ENCODE peak calls at places on chromosomes 16 and 17, in four cellular contexts. C, R, L and Q are unnamed samples.

GRCh38 chr17:40517286-40517662 is 15.9 kb upstream of the TNS4 start:
- DNase-seq in C (peak; percentile 71), R (no peak), L (no peak), Q (no peak)

GRCh38 chr17:66829386-66829864 is 5.5 kb upstream of the CACNG5 start:
- DNase-seq in C (peak; percentile 87), R (peak; percentile 79), L (peak; percentile 73), Q (peak; percentile 70)

GRCh38 chr17:74005790-74006189 is 197.7 kb upstream of the RPL38 start:
- DNase-seq in C (no peak), R (no peak), L (no peak), Q (no peak)

GRCh38 chr16:4982056-4982867 is 24.1 kb downstream of the SEC14L5 start:
- DNase-seq in C (no peak), R (no peak), L (no peak), Q (no peak)

GRCh38 chr17:59561042-59561441 is 4.4 kb upstream of the DHX40 start:
- DNase-seq in C (peak; percentile 68), R (no peak), L (peak; percentile 3), Q (no peak)

GRCh38 chr16:70523621-70524405 is at the start of gene SF3B3:
- DNase-seq in C (peak; percentile 79), R (peak; percentile 81), L (peak; percentile 24), Q (peak; percentile 71)

GRCh38 chr17:18230288-18231141 is 5.1 kb downstream of the LLGL1 start:
- DNase-seq in C (no peak), R (no peak), L (no peak), Q (no peak)

GRCh38 chr17:80455328-80455710 is 21.1 kb downstream of the NPTX1 start:
- DNase-seq in C (peak; percentile 84), R (no peak), L (peak; percentile 46), Q (no peak)

GRCh38 chr16:4933871-4934395 is 3.0 kb downstream of the PPL start:
- DNase-seq in C (no peak), R (no peak), L (no peak), Q (no peak)

GRCh38 chr16:73047221-73047535 is 750 bp downstream of the ZFHX3 start:
- DNase-seq in C (peak; percentile 88), R (no peak), L (peak; percentile 57), Q (no peak)

GRCh38 chr16:77962689-77963088 is 59.7 kb upstream of the CLEC3A start:
- DNase-seq in C (no peak), R (no peak), L (no peak), Q (no peak)

GRCh38 chr17:39098474-39099090 is 52.9 kb downstream of the PLXDC1 start:
- DNase-seq in C (peak; percentile 81), R (no peak), L (no peak), Q (no peak)

GRCh38 chr16:58018803-58019202 is 6.8 kb upstream of the MMP15 start:
- DNase-seq in C (peak; percentile 65), R (peak; percentile 69), L (no peak), Q (no peak)

GRCh38 chr17:6072611-6073010 is 2.4 kb downstream of the WSCD1 start:
- DNase-seq in C (no peak), R (no peak), L (no peak), Q (no peak)

GRCh38 chr16:48244080-48244862 is at the start of gene LONP2:
- DNase-seq in C (peak; percentile 95), R (peak; percentile 90), L (peak; percentile 85), Q (peak; percentile 72)
- H4K8ac ChIP-seq in C (peak within 1 kb of the TSS; percentile 0), R (no peak within 1 kb of the TSS), L (peak within 1 kb of the TSS; percentile 93), Q (no peak within 1 kb of the TSS)

DNA sequence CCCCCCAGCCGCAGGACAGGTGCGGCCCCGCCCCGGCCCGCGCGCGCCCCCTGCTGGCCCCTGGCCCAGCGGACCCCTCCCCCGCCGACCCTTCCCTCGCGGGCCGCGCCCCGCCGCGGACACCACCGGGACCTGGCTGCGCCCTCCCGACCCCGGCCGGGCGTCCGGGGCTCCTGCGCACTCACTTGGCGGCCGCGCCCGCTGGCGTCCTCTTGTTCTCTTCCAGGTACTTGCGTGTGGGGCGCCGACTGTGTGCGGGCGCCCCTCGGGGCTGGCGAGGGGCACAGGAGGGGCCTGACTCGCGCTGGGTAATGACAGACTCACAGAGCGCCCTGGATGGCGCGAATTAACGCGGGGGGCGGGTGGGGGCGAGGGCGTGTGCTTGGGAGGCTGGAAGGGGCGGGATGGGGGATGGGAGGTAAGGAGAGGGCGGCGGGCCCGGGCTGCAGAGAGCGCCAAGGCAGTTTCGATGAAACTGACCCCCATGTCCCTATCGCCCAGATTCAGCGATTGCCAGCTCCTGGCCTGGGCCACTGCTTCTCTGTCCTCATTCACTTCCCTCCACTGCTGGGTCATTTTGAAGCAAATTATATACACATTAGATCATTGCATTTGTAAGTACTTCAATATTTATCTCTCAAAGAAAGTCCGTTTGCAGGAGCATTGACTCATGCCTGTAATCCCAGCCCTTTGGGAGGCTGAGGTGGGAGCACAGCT is 445 bp upstream of the DBNDD1 start:
- DNase-seq in C (peak; percentile 75), R (peak; percentile 85), L (peak; percentile 89), Q (peak; percentile 62)
- H4K8ac ChIP-seq in C (peak overlapping the region; percentile 7), R (peak overlapping the region; percentile 96), L (peak overlapping the region; percentile 94), Q (no peak overlapping the region)

GRCh38 chr17:76983431-76983830 is 115.2 kb downstream of the MGAT5B start:
- DNase-seq in C (no peak), R (no peak), L (no peak), Q (no peak)

GRCh38 chr17:76981545-76982295 is 113.5 kb downstream of the MGAT5B start:
- DNase-seq in C (no peak), R (no peak), L (no peak), Q (no peak)

GRCh38 chr17:76983075-76983411 is 114.8 kb downstream of the MGAT5B start:
- DNase-seq in C (no peak), R (no peak), L (no peak), Q (no peak)

GRCh38 chr17:76986318-76986717 is 118.1 kb downstream of the MGAT5B start:
- DNase-seq in C (no peak), R (no peak), L (no peak), Q (no peak)

DNA sequence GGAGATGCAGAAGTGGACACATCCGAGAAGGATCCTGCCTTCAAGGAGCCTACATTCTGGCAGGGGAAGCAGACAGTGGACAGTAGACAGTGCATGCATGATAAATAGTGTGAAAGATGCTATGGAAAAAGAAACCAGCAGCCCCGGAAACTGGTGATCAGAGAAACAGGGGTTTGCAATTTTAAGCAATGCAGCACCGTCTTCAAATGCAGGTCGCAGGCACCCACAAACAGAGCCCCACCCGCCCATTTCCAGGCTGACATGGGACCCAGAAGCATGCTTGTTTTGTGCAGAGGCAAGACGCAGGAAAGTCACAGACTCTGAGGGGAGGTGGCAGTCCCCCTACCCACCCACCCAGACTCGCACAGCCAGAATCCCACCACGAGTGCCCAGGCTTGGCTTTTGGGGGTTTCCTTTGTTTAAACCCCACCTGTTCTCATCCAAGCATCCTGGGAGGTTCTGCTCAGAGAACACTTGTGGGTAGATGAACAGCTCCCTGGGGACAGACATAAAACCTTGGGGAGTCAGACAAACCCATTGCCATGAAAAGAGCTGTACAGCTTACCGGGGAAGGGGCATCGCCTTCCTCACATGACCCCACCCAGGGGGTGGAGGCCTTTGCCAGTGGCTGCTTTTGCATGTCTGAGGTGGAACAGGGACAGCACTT is 114.3 kb downstream of the MGAT5B start:
- DNase-seq in C (no peak), R (no peak), L (no peak), Q (no peak)
- H4K8ac ChIP-seq in C (no peak overlapping the region), R (no peak overlapping the region), L (no peak overlapping the region), Q (no peak overlapping the region)

GRCh38 chr17:48563867-48564199 is 14.3 kb downstream of the HOXB4 start:
- DNase-seq in C (no peak), R (no peak), L (no peak), Q (no peak)
- H4K8ac ChIP-seq in C (no peak overlapping the region), R (no peak overlapping the region), L (no peak overlapping the region), Q (no peak overlapping the region)

GRCh38 chr17:79261361-79262072 is 186.9 kb downstream of the ENGASE start:
- DNase-seq in C (no peak), R (no peak), L (no peak), Q (no peak)

GRCh38 chr17:79255471-79255870 is 180.8 kb downstream of the ENGASE start:
- DNase-seq in C (no peak), R (no peak), L (no peak), Q (no peak)

GRCh38 chr17:79258042-79258441 is 183.4 kb downstream of the ENGASE start:
- DNase-seq in C (no peak), R (no peak), L (no peak), Q (no peak)

GRCh38 chr17:79255926-79256325 is 181.3 kb downstream of the ENGASE start:
- DNase-seq in C (no peak), R (no peak), L (no peak), Q (no peak)

DNA sequence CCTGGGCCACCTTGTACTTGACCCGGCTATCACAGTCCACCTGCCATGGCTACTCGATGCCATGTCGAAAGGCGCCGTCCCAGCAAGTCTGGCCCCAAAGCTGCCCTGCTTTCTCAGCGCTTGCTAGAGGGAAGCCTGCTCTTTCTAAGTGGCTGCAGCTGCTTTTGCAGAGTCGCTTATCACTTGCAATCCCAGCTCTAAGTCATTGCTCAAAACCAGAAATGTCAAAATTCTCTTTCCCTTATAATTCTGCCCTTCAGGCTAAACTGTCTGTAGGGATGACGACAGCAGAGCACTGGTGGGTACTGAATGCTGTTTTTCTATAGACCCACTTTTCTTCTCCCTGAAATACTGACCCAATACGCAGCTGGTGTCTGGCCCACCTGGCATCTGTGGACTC is 184.2 kb downstream of the ENGASE start:
- DNase-seq in C (no peak), R (no peak), L (no peak), Q (no peak)
- H4K8ac ChIP-seq in C (no peak overlapping the region), R (no peak overlapping the region), L (no peak overlapping the region), Q (no peak overlapping the region)

DNA sequence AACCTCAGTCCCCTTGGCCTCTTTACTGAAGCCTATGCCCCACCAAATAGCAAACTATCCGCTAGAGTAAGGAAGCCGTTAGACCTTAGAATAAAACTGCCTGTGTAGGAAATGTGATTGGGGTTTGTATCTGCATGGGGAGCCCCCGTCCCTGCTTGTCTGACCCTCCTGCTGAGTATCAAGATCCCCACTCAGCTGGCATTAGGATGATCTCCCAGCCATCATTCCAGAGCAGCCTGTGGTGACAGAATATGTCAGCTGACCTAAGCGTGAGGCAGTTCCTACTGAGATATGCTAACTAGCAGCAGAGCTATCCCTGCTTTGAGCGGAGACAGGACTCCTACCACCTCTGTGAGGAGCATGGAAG is 645 bp upstream of the GFOD2 start:
- DNase-seq in C (peak; percentile 88), R (no peak), L (peak; percentile 63), Q (peak; percentile 27)
- H4K8ac ChIP-seq in C (no peak overlapping the region), R (no peak overlapping the region), L (peak overlapping the region; percentile 75), Q (no peak overlapping the region)

GRCh38 chr17:78875738-78876597 is 27.0 kb downstream of the CEP295NL start:
- DNase-seq in C (no peak), R (no peak), L (peak; percentile 47), Q (no peak)
- H4K8ac ChIP-seq in C (no peak overlapping the region), R (no peak overlapping the region), L (no peak overlapping the region), Q (no peak overlapping the region)